ENCODE peak calls at places on chromosomes 16 and 17, in eight cellular contexts. One of them, this sample, is unnamed.

GRCh38 chr17:35089846-35090193 is 26.3 kb upstream of the RFFL start:
- DNase-seq in caudate nucleus: no peak
- DNase-seq in activated T-cell treated with anti-CD3 and anti-CD28 coated beads, Interleukin-2, amount 50 U/mL, for 4 hours: peak; percentile 27
- DNase-seq in posterior cingulate gyrus: no peak
- DNase-seq in amniotic stem cell: no peak
- DNase-seq in skeletal muscle cell: no peak
- DNase-seq in left cardiac atrium: no peak
- DNase-seq in substantia nigra: no peak
- DNase-seq in this sample: peak; percentile 31

GRCh38 chr17:38967290-38967738 is at the start of gene FBXO47:
- DNase-seq in caudate nucleus: peak; percentile 83
- DNase-seq in activated T-cell treated with anti-CD3 and anti-CD28 coated beads, Interleukin-2, amount 50 U/mL, for 4 hours: peak; percentile 75
- DNase-seq in posterior cingulate gyrus: peak; percentile 70
- DNase-seq in amniotic stem cell: no peak
- DNase-seq in skeletal muscle cell: peak; percentile 45
- DNase-seq in left cardiac atrium: peak; percentile 96
- DNase-seq in substantia nigra: peak; percentile 73
- DNase-seq in this sample: peak; percentile 71

GRCh38 chr16:14358697-14359305 is 271.3 kb downstream of the PARN start:
- DNase-seq in caudate nucleus: no peak
- DNase-seq in activated T-cell treated with anti-CD3 and anti-CD28 coated beads, Interleukin-2, amount 50 U/mL, for 4 hours: no peak
- DNase-seq in posterior cingulate gyrus: no peak
- DNase-seq in amniotic stem cell: no peak
- DNase-seq in skeletal muscle cell: no peak
- DNase-seq in left cardiac atrium: no peak
- DNase-seq in substantia nigra: no peak
- DNase-seq in this sample: no peak

GRCh38 chr17:63140255-63140654 is 174.2 kb downstream of the TANC2 start:
- DNase-seq in caudate nucleus: no peak
- DNase-seq in activated T-cell treated with anti-CD3 and anti-CD28 coated beads, Interleukin-2, amount 50 U/mL, for 4 hours: no peak
- DNase-seq in posterior cingulate gyrus: no peak
- DNase-seq in amniotic stem cell: no peak
- DNase-seq in skeletal muscle cell: no peak
- DNase-seq in left cardiac atrium: no peak
- DNase-seq in substantia nigra: no peak
- DNase-seq in this sample: peak; percentile 57

GRCh38 chr17:61783556-61784304 is 79.6 kb downstream of the BRIP1 start:
- DNase-seq in caudate nucleus: no peak
- DNase-seq in activated T-cell treated with anti-CD3 and anti-CD28 coated beads, Interleukin-2, amount 50 U/mL, for 4 hours: no peak
- DNase-seq in posterior cingulate gyrus: no peak
- DNase-seq in amniotic stem cell: no peak
- DNase-seq in skeletal muscle cell: no peak
- DNase-seq in left cardiac atrium: no peak
- DNase-seq in substantia nigra: no peak
- DNase-seq in this sample: no peak

GRCh38 chr17:33369876-33370275 is 76.8 kb upstream of the ASIC2 start:
- DNase-seq in caudate nucleus: no peak
- DNase-seq in activated T-cell treated with anti-CD3 and anti-CD28 coated beads, Interleukin-2, amount 50 U/mL, for 4 hours: no peak
- DNase-seq in posterior cingulate gyrus: no peak
- DNase-seq in amniotic stem cell: no peak
- DNase-seq in skeletal muscle cell: no peak
- DNase-seq in left cardiac atrium: no peak
- DNase-seq in substantia nigra: no peak
- DNase-seq in this sample: no peak

GRCh38 chr17:62093188-62094155 is 28.4 kb upstream of the MED13 start:
- DNase-seq in caudate nucleus: no peak
- DNase-seq in activated T-cell treated with anti-CD3 and anti-CD28 coated beads, Interleukin-2, amount 50 U/mL, for 4 hours: no peak
- DNase-seq in posterior cingulate gyrus: no peak
- DNase-seq in amniotic stem cell: peak; percentile 51
- DNase-seq in skeletal muscle cell: peak; percentile 74
- DNase-seq in left cardiac atrium: no peak
- DNase-seq in substantia nigra: no peak
- DNase-seq in this sample: no peak

GRCh38 chr17:69947027-69947759 is 127.8 kb upstream of the KCNJ16 start:
- DNase-seq in caudate nucleus: no peak
- DNase-seq in activated T-cell treated with anti-CD3 and anti-CD28 coated beads, Interleukin-2, amount 50 U/mL, for 4 hours: no peak
- DNase-seq in posterior cingulate gyrus: no peak
- DNase-seq in amniotic stem cell: no peak
- DNase-seq in skeletal muscle cell: no peak
- DNase-seq in left cardiac atrium: no peak
- DNase-seq in substantia nigra: no peak
- DNase-seq in this sample: no peak

GRCh38 chr17:68738044-68738443 is 136.9 kb upstream of the FAM20A start:
- DNase-seq in caudate nucleus: no peak
- DNase-seq in activated T-cell treated with anti-CD3 and anti-CD28 coated beads, Interleukin-2, amount 50 U/mL, for 4 hours: no peak
- DNase-seq in posterior cingulate gyrus: no peak
- DNase-seq in amniotic stem cell: no peak
- DNase-seq in skeletal muscle cell: no peak
- DNase-seq in left cardiac atrium: no peak
- DNase-seq in substantia nigra: no peak
- DNase-seq in this sample: no peak

GRCh38 chr16:56606688-56607618 is 1.4 kb upstream of the MT2A start:
- DNase-seq in caudate nucleus: no peak
- DNase-seq in activated T-cell treated with anti-CD3 and anti-CD28 coated beads, Interleukin-2, amount 50 U/mL, for 4 hours: no peak
- DNase-seq in posterior cingulate gyrus: no peak
- DNase-seq in amniotic stem cell: peak; percentile 86
- DNase-seq in skeletal muscle cell: peak; percentile 100
- DNase-seq in left cardiac atrium: peak; percentile 90
- DNase-seq in substantia nigra: no peak
- DNase-seq in this sample: no peak

GRCh38 chr17:60745544-60745943 is 67.9 kb downstream of the BCAS3 start:
- DNase-seq in caudate nucleus: no peak
- DNase-seq in activated T-cell treated with anti-CD3 and anti-CD28 coated beads, Interleukin-2, amount 50 U/mL, for 4 hours: no peak
- DNase-seq in posterior cingulate gyrus: no peak
- DNase-seq in amniotic stem cell: no peak
- DNase-seq in skeletal muscle cell: no peak
- DNase-seq in left cardiac atrium: no peak
- DNase-seq in substantia nigra: no peak
- DNase-seq in this sample: no peak

GRCh38 chr17:45147102-45147580 is 1.1 kb upstream of the HEXIM1 start:
- DNase-seq in caudate nucleus: peak; percentile 83
- DNase-seq in activated T-cell treated with anti-CD3 and anti-CD28 coated beads, Interleukin-2, amount 50 U/mL, for 4 hours: no peak
- DNase-seq in posterior cingulate gyrus: no peak
- DNase-seq in amniotic stem cell: no peak
- DNase-seq in skeletal muscle cell: no peak
- DNase-seq in left cardiac atrium: no peak
- DNase-seq in substantia nigra: peak; percentile 55
- DNase-seq in this sample: no peak

GRCh38 chr17:49031965-49032928 is 35.1 kb downstream of the IGF2BP1 start:
- DNase-seq in caudate nucleus: no peak
- DNase-seq in activated T-cell treated with anti-CD3 and anti-CD28 coated beads, Interleukin-2, amount 50 U/mL, for 4 hours: no peak
- DNase-seq in posterior cingulate gyrus: no peak
- DNase-seq in amniotic stem cell: peak; percentile 42
- DNase-seq in skeletal muscle cell: peak; percentile 37
- DNase-seq in left cardiac atrium: no peak
- DNase-seq in substantia nigra: no peak
- DNase-seq in this sample: peak; percentile 76

GRCh38 chr16:704552-705380 is 835 bp downstream of the FBXL16 start:
- DNase-seq in caudate nucleus: no peak
- DNase-seq in activated T-cell treated with anti-CD3 and anti-CD28 coated beads, Interleukin-2, amount 50 U/mL, for 4 hours: no peak
- DNase-seq in posterior cingulate gyrus: no peak
- DNase-seq in amniotic stem cell: no peak
- DNase-seq in skeletal muscle cell: no peak
- DNase-seq in left cardiac atrium: no peak
- DNase-seq in substantia nigra: no peak
- DNase-seq in this sample: no peak

GRCh38 chr17:2122641-2123302 is 67.9 kb downstream of the HIC1 start:
- DNase-seq in caudate nucleus: no peak
- DNase-seq in activated T-cell treated with anti-CD3 and anti-CD28 coated beads, Interleukin-2, amount 50 U/mL, for 4 hours: no peak
- DNase-seq in posterior cingulate gyrus: no peak
- DNase-seq in amniotic stem cell: no peak
- DNase-seq in skeletal muscle cell: no peak
- DNase-seq in left cardiac atrium: peak; percentile 85
- DNase-seq in substantia nigra: no peak
- DNase-seq in this sample: no peak

GRCh38 chr17:42270175-42270545 is 6.0 kb downstream of the STAT5B start:
- DNase-seq in caudate nucleus: no peak
- DNase-seq in activated T-cell treated with anti-CD3 and anti-CD28 coated beads, Interleukin-2, amount 50 U/mL, for 4 hours: no peak
- DNase-seq in posterior cingulate gyrus: no peak
- DNase-seq in amniotic stem cell: no peak
- DNase-seq in skeletal muscle cell: no peak
- DNase-seq in left cardiac atrium: no peak
- DNase-seq in substantia nigra: no peak
- DNase-seq in this sample: no peak

GRCh38 chr17:33234930-33235685 is 58.0 kb downstream of the ASIC2 start:
- DNase-seq in caudate nucleus: peak; percentile 4
- DNase-seq in activated T-cell treated with anti-CD3 and anti-CD28 coated beads, Interleukin-2, amount 50 U/mL, for 4 hours: no peak
- DNase-seq in posterior cingulate gyrus: peak; percentile 61
- DNase-seq in amniotic stem cell: no peak
- DNase-seq in skeletal muscle cell: peak; percentile 90
- DNase-seq in left cardiac atrium: peak; percentile 80
- DNase-seq in substantia nigra: no peak
- DNase-seq in this sample: no peak

GRCh38 chr16:70380205-70380918 is 33.7 kb downstream of the DDX19A start:
- DNase-seq in caudate nucleus: peak; percentile 59
- DNase-seq in activated T-cell treated with anti-CD3 and anti-CD28 coated beads, Interleukin-2, amount 50 U/mL, for 4 hours: peak; percentile 77
- DNase-seq in posterior cingulate gyrus: peak; percentile 50
- DNase-seq in amniotic stem cell: peak; percentile 61
- DNase-seq in skeletal muscle cell: peak; percentile 38
- DNase-seq in left cardiac atrium: peak; percentile 65
- DNase-seq in substantia nigra: no peak
- DNase-seq in this sample: peak; percentile 86

GRCh38 chr17:77492446-77493237 is 351.9 kb downstream of the SEC14L1 start:
- DNase-seq in caudate nucleus: no peak
- DNase-seq in activated T-cell treated with anti-CD3 and anti-CD28 coated beads, Interleukin-2, amount 50 U/mL, for 4 hours: no peak
- DNase-seq in posterior cingulate gyrus: no peak
- DNase-seq in amniotic stem cell: no peak
- DNase-seq in skeletal muscle cell: no peak
- DNase-seq in left cardiac atrium: no peak
- DNase-seq in substantia nigra: no peak
- DNase-seq in this sample: no peak

GRCh38 chr16:4190086-4190485 is 51.8 kb downstream of the SRL start:
- DNase-seq in caudate nucleus: no peak
- DNase-seq in activated T-cell treated with anti-CD3 and anti-CD28 coated beads, Interleukin-2, amount 50 U/mL, for 4 hours: no peak
- DNase-seq in posterior cingulate gyrus: no peak
- DNase-seq in amniotic stem cell: no peak
- DNase-seq in skeletal muscle cell: no peak
- DNase-seq in left cardiac atrium: no peak
- DNase-seq in substantia nigra: no peak
- DNase-seq in this sample: no peak

GRCh38 chr17:21214777-21215541 is 998 bp upstream of the TMEM11 start:
- DNase-seq in caudate nucleus: no peak
- DNase-seq in activated T-cell treated with anti-CD3 and anti-CD28 coated beads, Interleukin-2, amount 50 U/mL, for 4 hours: no peak
- DNase-seq in posterior cingulate gyrus: no peak
- DNase-seq in amniotic stem cell: no peak
- DNase-seq in skeletal muscle cell: no peak
- DNase-seq in left cardiac atrium: no peak
- DNase-seq in substantia nigra: no peak
- DNase-seq in this sample: no peak

GRCh38 chr16:67979955-67980678 is at the start of gene DPEP3:
- DNase-seq in caudate nucleus: no peak
- DNase-seq in activated T-cell treated with anti-CD3 and anti-CD28 coated beads, Interleukin-2, amount 50 U/mL, for 4 hours: no peak
- DNase-seq in posterior cingulate gyrus: no peak
- DNase-seq in amniotic stem cell: no peak
- DNase-seq in skeletal muscle cell: no peak
- DNase-seq in left cardiac atrium: no peak
- DNase-seq in substantia nigra: no peak
- DNase-seq in this sample: no peak

GRCh38 chr17:81419886-81420768 is 24.9 kb downstream of the BAHCC1 start:
- DNase-seq in caudate nucleus: no peak
- DNase-seq in activated T-cell treated with anti-CD3 and anti-CD28 coated beads, Interleukin-2, amount 50 U/mL, for 4 hours: no peak
- DNase-seq in posterior cingulate gyrus: no peak
- DNase-seq in amniotic stem cell: no peak
- DNase-seq in skeletal muscle cell: no peak
- DNase-seq in left cardiac atrium: no peak
- DNase-seq in substantia nigra: no peak
- DNase-seq in this sample: no peak

This sample was measured in HAP-1.